ENCODE peak calls at places on chromosomes 1 and 21, in five cellular contexts. B is lower lobe of right lung, N is upper lobe of right lung, Y is pancreas, K is uterus. T is an unnamed sample.

GRCh38 chr1:62687903-62688686 is at the start of gene DOCK7:
- DNase-seq in B (peak; percentile 85), N (peak; percentile 91), Y (peak; percentile 79), K (peak; percentile 55), T (peak; percentile 88)

GRCh38 chr1:50108497-50109073 is at the start of gene ELAVL4:
- DNase-seq in B (no peak), N (no peak), Y (no peak), K (no peak), T (no peak)

GRCh38 chr21:42112223-42112622 is 41.1 kb downstream of the UMODL1 start:
- DNase-seq in B (no peak), N (no peak), Y (no peak), K (no peak), T (no peak)

GRCh38 chr1:247849616-247850015 is 7.4 kb upstream of the TRIM58 start:
- DNase-seq in B (no peak), N (no peak), Y (no peak), K (no peak), T (no peak)

GRCh38 chr1:174877208-174877673 is 122.5 kb upstream of the CACYBP start:
- DNase-seq in B (no peak), N (no peak), Y (peak; percentile 59), K (no peak), T (no peak)

GRCh38 chr1:70818391-70818790 is 229.2 kb downstream of the PTGER3 start:
- DNase-seq in B (no peak), N (no peak), Y (no peak), K (no peak), T (no peak)

GRCh38 chr1:194570449-194570848 is 1384.0 kb upstream of the B3GALT2 start:
- DNase-seq in B (no peak), N (no peak), Y (no peak), K (no peak), T (no peak)

GRCh38 chr1:117959364-117959763 is 29.8 kb downstream of the WDR3 start:
- DNase-seq in B (no peak), N (no peak), Y (no peak), K (no peak), T (no peak)

GRCh38 chr21:28235169-28235892 is 757.3 kb downstream of the LTN1 start:
- DNase-seq in B (peak; percentile 45), N (no peak), Y (peak; percentile 27), K (no peak), T (no peak)

GRCh38 chr1:70685300-70686286 is 274.5 kb downstream of the CTH start:
- DNase-seq in B (peak; percentile 49), N (no peak), Y (peak; percentile 69), K (peak; percentile 68), T (peak; percentile 70)

GRCh38 chr1:59592924-59593323 is 221.8 kb upstream of the HOOK1 start:
- DNase-seq in B (no peak), N (no peak), Y (no peak), K (no peak), T (no peak)

GRCh38 chr1:54122992-54123391 is 29.8 kb downstream of the CDCP2 start:
- DNase-seq in B (no peak), N (peak; percentile 36), Y (no peak), K (no peak), T (no peak)

GRCh38 chr1:36096500-36097412 is 8.1 kb downstream of the ADPRS start:
- DNase-seq in B (no peak), N (no peak), Y (no peak), K (no peak), T (no peak)

GRCh38 chr1:181023265-181024057 is 791 bp upstream of the STX6 start:
- DNase-seq in B (no peak), N (no peak), Y (no peak), K (peak; percentile 29), T (no peak)

GRCh38 chr1:154453577-154454352 is 48.3 kb upstream of the TDRD10 start:
- DNase-seq in B (no peak), N (no peak), Y (no peak), K (no peak), T (no peak)

GRCh38 chr21:41706678-41707077 is 60.2 kb downstream of the RIPK4 start:
- DNase-seq in B (no peak), N (no peak), Y (peak; percentile 55), K (no peak), T (no peak)

GRCh38 chr21:42391297-42391696 is 4.6 kb downstream of the TMPRSS3 start:
- DNase-seq in B (no peak), N (peak; percentile 6), Y (no peak), K (no peak), T (no peak)

GRCh38 chr1:206903687-206904086 is 6.4 kb downstream of the IL24 start:
- DNase-seq in B (no peak), N (no peak), Y (no peak), K (no peak), T (no peak)

GRCh38 chr1:244881552-244882280 is 17.4 kb upstream of the HNRNPU start:
- DNase-seq in B (no peak), N (no peak), Y (no peak), K (no peak), T (no peak)

GRCh38 chr1:206821493-206821892 is 43.9 kb upstream of the IL20 start:
- DNase-seq in B (no peak), N (no peak), Y (no peak), K (no peak), T (no peak)

GRCh38 chr1:225449261-225449660 is 21.4 kb upstream of the LBR start:
- DNase-seq in B (no peak), N (peak; percentile 25), Y (no peak), K (no peak), T (peak; percentile 77)

GRCh38 chr1:17617787-17618557 is 78.5 kb downstream of the ARHGEF10L start:
- DNase-seq in B (peak; percentile 71), N (peak; percentile 76), Y (peak; percentile 38), K (peak; percentile 52), T (no peak)

GRCh38 chr1:34372891-34373290 is 196.2 kb downstream of the C1orf94 start:
- DNase-seq in B (no peak), N (no peak), Y (no peak), K (no peak), T (no peak)

GRCh38 chr1:34369701-34370455 is 193.2 kb downstream of the C1orf94 start:
- DNase-seq in B (no peak), N (no peak), Y (no peak), K (no peak), T (no peak)

GRCh38 chr1:34373912-34374311 is 197.2 kb downstream of the C1orf94 start:
- DNase-seq in B (no peak), N (no peak), Y (no peak), K (no peak), T (no peak)

GRCh38 chr1:34370748-34371147 is 194.0 kb downstream of the C1orf94 start:
- DNase-seq in B (no peak), N (no peak), Y (no peak), K (no peak), T (no peak)

DNA sequence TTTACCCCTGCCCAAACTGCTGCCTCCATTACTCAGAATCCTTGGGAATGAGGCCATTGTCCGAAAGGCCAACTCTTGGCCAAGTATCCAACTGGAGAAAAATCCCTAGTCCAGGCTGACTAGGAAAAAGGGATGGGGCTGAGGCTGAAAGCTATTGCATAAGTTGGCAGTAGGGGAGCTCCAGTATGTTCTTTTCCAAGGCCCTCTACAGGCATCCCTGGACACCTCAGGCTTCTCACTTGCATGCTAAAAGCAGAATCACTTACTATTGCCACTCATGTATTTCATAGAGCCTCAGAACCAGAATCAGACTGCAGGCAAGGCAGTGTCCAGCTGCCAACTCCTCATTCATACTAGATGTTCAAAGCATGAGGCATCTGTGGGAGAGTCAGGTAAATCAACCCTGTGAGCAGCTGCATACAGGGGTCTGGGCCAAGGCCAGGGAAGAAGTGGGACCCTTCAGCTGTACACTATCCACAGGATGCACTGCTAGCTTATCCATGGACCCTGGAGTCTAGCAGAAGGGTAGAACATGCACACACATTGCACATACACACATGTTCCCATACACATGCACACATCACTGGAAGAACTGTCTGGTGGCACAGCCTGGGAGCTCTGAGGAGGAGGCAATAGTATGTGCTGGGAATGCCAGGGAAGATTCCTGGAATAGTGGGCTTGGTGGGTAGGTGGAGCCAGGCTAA is 195.3 kb downstream of the C1orf94 start:
- DNase-seq in B (no peak), N (no peak), Y (no peak), K (no peak), T (no peak)
- TF ChIP-seq CTCF in B (no peak), N (no peak), Y (no peak), K (no peak), T (no peak)

DNA sequence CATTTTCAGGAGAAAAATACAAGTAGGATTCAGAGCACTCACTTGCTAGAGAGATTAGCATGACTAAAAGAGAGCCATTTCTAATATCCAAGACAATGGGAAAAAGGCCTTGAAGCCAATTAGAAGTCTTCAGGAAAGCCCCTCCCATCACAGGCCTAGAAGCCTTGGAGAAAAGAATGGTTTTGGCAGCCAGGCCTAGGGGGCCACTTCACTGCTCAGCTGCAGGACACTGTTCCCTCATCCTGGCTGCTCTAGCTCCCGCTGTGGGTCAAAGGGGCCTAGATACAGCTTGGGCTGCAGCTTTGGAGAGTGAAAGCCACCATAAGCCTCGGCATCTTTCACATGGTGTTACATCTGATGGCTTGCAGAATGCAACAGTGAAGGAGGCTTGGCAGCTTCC is 62.8 kb downstream of the RGS4 start:
- DNase-seq in B (no peak), N (no peak), Y (no peak), K (no peak), T (no peak)
- H3K4me3 ChIP-seq in B (no peak overlapping the region), N (no peak overlapping the region), Y (no peak overlapping the region), K (no peak overlapping the region), T (no peak overlapping the region)

GRCh38 chr21:15062566-15062965 is 2.2 kb downstream of the NRIP1 start:
- DNase-seq in B (no peak), N (no peak), Y (no peak), K (no peak), T (no peak)

GRCh38 chr21:15063081-15063820 is 1.5 kb downstream of the NRIP1 start:
- DNase-seq in B (no peak), N (no peak), Y (peak; percentile 29), K (no peak), T (no peak)

GRCh38 chr21:15060776-15061175 is 4.0 kb downstream of the NRIP1 start:
- DNase-seq in B (no peak), N (no peak), Y (no peak), K (no peak), T (no peak)

GRCh38 chr21:15061284-15061683 is 3.5 kb downstream of the NRIP1 start:
- DNase-seq in B (no peak), N (no peak), Y (no peak), K (no peak), T (no peak)

DNA sequence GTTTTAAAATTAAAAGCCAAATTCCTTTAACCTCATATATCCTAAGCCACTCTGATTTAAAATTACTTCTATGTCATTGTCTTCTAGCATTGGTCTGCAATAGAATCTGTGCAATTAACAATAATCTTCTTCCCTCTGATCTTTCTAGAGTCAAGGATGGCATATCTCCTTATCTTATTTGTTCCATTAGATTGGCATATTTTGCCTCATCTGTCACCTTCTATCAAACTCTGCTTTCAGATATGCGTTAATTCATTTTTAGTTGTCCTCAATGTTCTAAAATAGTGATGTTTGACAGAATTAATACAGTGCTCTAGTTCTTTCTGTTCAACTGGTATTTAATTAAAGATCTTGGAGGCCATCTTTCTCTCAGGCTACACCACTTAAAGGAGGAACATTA is 3.1 kb downstream of the NRIP1 start:
- DNase-seq in B (no peak), N (no peak), Y (no peak), K (no peak), T (no peak)
- H3K4me1 ChIP-seq in B (peaks cover 66% of the 10 kb centered on the region), N (peaks cover 53% of the 10 kb centered on the region), Y (peaks cover 57% of the 10 kb centered on the region), K (no peaks in the 10 kb centered on the region), T (peaks cover 44% of the 10 kb centered on the region)

DNA sequence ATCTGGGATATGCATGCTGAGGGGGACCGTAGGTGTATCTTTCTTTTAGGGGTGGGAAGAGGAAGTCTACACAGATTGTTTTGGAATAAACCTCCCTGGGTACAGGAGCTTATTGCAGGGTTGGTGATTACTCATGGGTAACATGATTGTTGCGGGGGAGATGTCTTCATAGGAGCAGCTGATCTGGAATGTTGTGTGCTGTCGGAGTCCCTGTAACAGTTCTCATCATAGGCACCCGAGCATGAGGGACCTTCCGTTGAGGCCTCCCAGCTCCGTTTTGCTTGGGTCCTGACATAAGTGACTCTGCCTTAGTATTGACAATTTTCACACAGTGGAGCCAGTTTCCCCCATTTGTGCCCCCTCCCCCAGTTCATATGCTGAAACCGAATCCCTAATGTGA is 4.2 kb upstream of the PRXL2B start:
- DNase-seq in B (peak; percentile 22), N (no peak), Y (no peak), K (no peak), T (no peak)
- TF ChIP-seq CTCF in B (no peak), N (no peak), Y (no peak), K (no peak), T (no peak)

T was measured in mucosa of descending colon.